ENCODE peak calls at places on chromosomes 2 and 18, in five cellular contexts. L is IMR-90, B is gastrocnemius medialis, T is adrenal gland, R is GM12891. Y is an unnamed sample.

GRCh38 chr18:74718312-74718711 is 120.6 kb downstream of the ZNF407 start:
- DNase-seq in L (no peak), B (no peak), T (no peak), R (no peak), Y (no peak)

GRCh38 chr18:22563098-22563707 is 145.5 kb upstream of the CTAGE1 start:
- DNase-seq in L (peak), B (no peak), T (peak), R (peak), Y (no peak)

GRCh38 chr2:72147303-72147970 is at the start of gene CYP26B1:
- DNase-seq in L (no peak), B (peak), T (no peak), R (no peak), Y (peak)

GRCh38 chr2:23905155-23905554 is 21.8 kb downstream of the ATAD2B start:
- DNase-seq in L (peak), B (no peak), T (no peak), R (no peak), Y (no peak)

GRCh38 chr2:150698016-150698661 is 210.7 kb upstream of the RND3 start:
- DNase-seq in L (peak), B (no peak), T (no peak), R (no peak), Y (no peak)

GRCh38 chr2:152762202-152762601 is 43.8 kb downstream of the ARL6IP6 start:
- DNase-seq in L (peak), B (no peak), T (no peak), R (no peak), Y (no peak)

GRCh38 chr2:219775506-219775905 is 148.1 kb downstream of the SLC4A3 start:
- DNase-seq in L (no peak), B (no peak), T (no peak), R (no peak), Y (no peak)

GRCh38 chr18:57410749-57411148 is 24.4 kb upstream of the ONECUT2 start:
- DNase-seq in L (no peak), B (no peak), T (no peak), R (no peak), Y (no peak)

GRCh38 chr18:65754121-65754520 is 3.3 kb downstream of the CDH7 start:
- DNase-seq in L (no peak), B (no peak), T (no peak), R (no peak), Y (no peak)

GRCh38 chr2:9122367-9122766 is 84.2 kb upstream of the ASAP2 start:
- DNase-seq in L (no peak), B (no peak), T (no peak), R (no peak), Y (no peak)

GRCh38 chr18:75114231-75114630 is 94.7 kb downstream of the PTGR3 start:
- DNase-seq in L (no peak), B (no peak), T (no peak), R (no peak), Y (no peak)

GRCh38 chr2:76953733-76954347 is 568.3 kb downstream of the LRRTM4 start:
- DNase-seq in L (peak), B (no peak), T (peak), R (no peak), Y (peak)

GRCh38 chr2:109499549-109499948 is 114.2 kb downstream of the SEPTIN10 start:
- DNase-seq in L (no peak), B (no peak), T (no peak), R (no peak), Y (no peak)

GRCh38 chr2:34317797-34318196 is 718.7 kb upstream of the FAM98A start:
- DNase-seq in L (no peak), B (no peak), T (no peak), R (no peak), Y (no peak)

GRCh38 chr18:3305933-3306332 is 44.0 kb downstream of the MYL12B start:
- DNase-seq in L (peak), B (no peak), T (peak), R (no peak), Y (no peak)

GRCh38 chr2:73238149-73238548 is 4.0 kb downstream of the CCT7 start:
- DNase-seq in L (no peak), B (no peak), T (no peak), R (no peak), Y (no peak)

GRCh38 chr2:120287183-120288015 is 34.7 kb downstream of the RALB start:
- DNase-seq in L (peak), B (no peak), T (peak), R (peak), Y (no peak)

GRCh38 chr2:68880213-68880612 is 9.0 kb upstream of the BMP10 start:
- DNase-seq in L (no peak), B (no peak), T (no peak), R (no peak), Y (no peak)

GRCh38 chr2:68879296-68879695 is 8.1 kb upstream of the BMP10 start:
- DNase-seq in L (peak), B (no peak), T (no peak), R (no peak), Y (no peak)

GRCh38 chr2:68877079-68877772 is 6.0 kb upstream of the BMP10 start:
- DNase-seq in L (no peak), B (no peak), T (no peak), R (no peak), Y (no peak)

GRCh38 chr2:68878753-68879152 is 7.6 kb upstream of the BMP10 start:
- DNase-seq in L (peak), B (no peak), T (no peak), R (no peak), Y (no peak)

DNA sequence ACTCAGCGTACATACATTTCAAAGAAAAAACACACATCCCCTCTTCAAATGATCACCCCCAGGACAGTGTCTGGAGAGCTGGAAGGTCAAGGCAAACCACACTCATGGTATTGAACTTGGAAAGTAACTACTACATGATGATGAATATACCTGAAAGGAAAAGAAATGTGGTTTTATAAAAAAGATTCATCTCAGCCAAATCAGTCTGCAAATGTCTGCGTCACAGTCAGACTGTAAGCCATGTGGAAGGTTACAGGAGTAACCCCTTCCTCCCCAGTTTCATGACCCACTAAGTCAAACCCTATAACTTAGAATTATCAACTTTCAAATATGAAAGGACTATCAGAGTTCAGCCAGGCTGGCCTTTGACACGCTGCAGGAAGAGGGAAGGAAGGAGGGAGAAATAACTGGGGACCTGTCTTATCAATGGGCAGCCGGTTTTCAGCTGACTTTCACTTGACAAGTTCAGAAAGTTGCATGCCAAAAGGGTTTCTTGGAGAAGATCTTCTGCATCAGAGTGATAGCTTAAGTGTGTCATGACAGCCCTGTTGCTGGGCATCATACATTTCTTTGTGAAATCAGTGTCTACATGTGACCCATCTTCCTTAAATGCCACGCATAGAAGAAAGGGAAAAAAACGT is 7.0 kb upstream of the BMP10 start:
- DNase-seq in L (no peak), B (no peak), T (no peak), R (no peak), Y (no peak)
- TF ChIP-seq POLR2A in L (no peak), B (no peak), T (no peak), R (no peak), Y (no peak)

DNA sequence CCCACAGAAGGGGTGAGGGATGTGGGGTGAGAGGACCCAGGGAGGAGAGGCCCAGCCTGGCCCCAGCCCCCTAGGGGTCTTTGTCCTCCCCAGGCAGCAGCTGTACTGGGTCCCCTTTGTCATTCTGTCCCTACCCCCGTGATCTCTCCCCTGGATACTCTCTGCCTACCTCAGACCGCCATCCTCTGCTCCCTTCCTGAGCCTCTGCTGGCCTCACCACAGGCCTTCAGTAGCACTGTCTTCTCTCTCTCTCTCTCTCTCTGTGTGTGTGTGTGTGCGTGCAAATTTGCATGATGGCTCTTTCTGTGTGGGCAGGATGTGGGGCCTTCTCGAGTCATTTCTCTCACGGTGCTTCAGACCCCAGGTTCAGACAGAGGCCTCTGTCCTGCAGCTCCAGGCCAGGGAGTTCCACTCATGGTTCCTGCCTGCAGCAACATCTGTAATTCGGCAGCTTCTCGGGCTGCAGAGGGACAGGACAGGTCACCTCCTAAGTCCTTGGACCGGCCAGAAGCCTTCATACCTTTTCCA is 1.4 kb downstream of the PSD4 start:
- DNase-seq in L (no peak), B (no peak), T (peak), R (peak), Y (peak)
- TF ChIP-seq POLR2A in L (no peak), B (no peak), T (no peak), R (peak), Y (no peak)

GRCh38 chr18:11884396-11885030 is 23.6 kb downstream of the MPPE1 start:
- DNase-seq in L (no peak), B (no peak), T (no peak), R (no peak), Y (no peak)

GRCh38 chr18:11883153-11883552 is 25.0 kb downstream of the MPPE1 start:
- DNase-seq in L (peak), B (no peak), T (no peak), R (peak), Y (no peak)

GRCh38 chr18:11885278-11885991 is 22.7 kb downstream of the MPPE1 start:
- DNase-seq in L (no peak), B (no peak), T (peak), R (peak), Y (no peak)

GRCh38 chr18:11877497-11877896 is 26.3 kb downstream of the CHMP1B start:
- DNase-seq in L (no peak), B (no peak), T (no peak), R (no peak), Y (no peak)

GRCh38 chr18:11880586-11881304 is 27.4 kb downstream of the MPPE1 start:
- DNase-seq in L (no peak), B (no peak), T (no peak), R (no peak), Y (no peak)
- TF ChIP-seq POLR2A in L (no peak), B (no peak), T (no peak), R (no peak), Y (no peak)

DNA sequence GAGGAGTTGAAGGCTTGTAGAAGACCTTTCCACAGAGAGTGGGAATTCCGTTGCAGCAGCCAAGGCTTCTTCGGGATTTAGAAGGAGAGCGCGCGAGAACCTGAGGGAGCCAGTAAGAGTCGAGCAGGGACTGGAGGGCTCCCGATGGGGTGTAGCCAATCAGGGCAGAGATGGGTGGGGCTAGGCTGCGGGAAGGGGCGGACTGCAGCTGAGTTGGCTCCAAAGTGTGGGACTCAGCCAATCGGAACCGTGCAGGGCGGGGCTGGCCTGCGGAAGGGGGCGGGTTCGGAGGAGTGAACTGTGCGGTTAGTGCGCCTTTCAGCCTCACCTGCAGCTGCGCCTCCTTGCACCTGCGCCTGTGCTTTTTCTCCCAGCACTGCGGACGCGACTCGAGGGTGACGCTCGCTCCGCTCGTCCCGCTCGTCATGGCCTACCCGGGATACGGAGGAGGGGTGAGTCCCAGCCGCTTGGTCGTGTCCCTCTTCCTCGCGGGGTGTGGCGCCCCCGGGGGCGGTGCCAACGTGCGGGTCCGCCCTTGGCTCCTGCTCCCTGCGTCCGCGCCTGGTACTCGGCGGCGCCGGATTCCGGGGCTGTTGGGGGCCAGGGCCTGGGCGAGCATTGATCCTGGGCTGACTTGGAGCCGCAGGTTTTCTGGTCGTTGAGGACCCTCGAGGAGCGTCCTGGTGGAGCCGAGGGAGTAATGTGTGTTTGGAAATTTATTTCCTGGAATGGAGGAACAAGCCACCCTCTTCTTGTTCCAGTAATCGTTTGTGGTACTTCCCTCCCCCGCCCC is at the start of gene GCA:
- DNase-seq in L (peak), B (peak), T (peak), R (peak), Y (peak)
- TF ChIP-seq POLR2A in L (no peak), B (peak), T (no peak), R (peak), Y (no peak)

GRCh38 chr2:161237397-161238263 is 70.6 kb upstream of the PSMD14 start:
- DNase-seq in L (peak), B (peak), T (peak), R (no peak), Y (peak)
- TF ChIP-seq POLR2A in L (no peak), B (no peak), T (no peak), R (no peak), Y (no peak)

GRCh38 chr2:205704101-205704741 is 21.9 kb downstream of the NRP2 start:
- DNase-seq in L (peak), B (no peak), T (peak), R (no peak), Y (no peak)

GRCh38 chr2:205705511-205706397 is 23.5 kb downstream of the NRP2 start:
- DNase-seq in L (no peak), B (no peak), T (no peak), R (no peak), Y (no peak)

GRCh38 chr2:205709319-205709718 is 27.0 kb downstream of the NRP2 start:
- DNase-seq in L (no peak), B (no peak), T (no peak), R (no peak), Y (no peak)

GRCh38 chr2:205708231-205708631 is 25.9 kb downstream of the NRP2 start:
- DNase-seq in L (peak), B (no peak), T (peak), R (no peak), Y (no peak)

GRCh38 chr2:205706769-205707375 is 24.6 kb downstream of the NRP2 start:
- DNase-seq in L (peak), B (peak), T (peak), R (no peak), Y (peak)
- TF ChIP-seq POLR2A in L (peak), B (no peak), T (no peak), R (peak), Y (no peak)

DNA sequence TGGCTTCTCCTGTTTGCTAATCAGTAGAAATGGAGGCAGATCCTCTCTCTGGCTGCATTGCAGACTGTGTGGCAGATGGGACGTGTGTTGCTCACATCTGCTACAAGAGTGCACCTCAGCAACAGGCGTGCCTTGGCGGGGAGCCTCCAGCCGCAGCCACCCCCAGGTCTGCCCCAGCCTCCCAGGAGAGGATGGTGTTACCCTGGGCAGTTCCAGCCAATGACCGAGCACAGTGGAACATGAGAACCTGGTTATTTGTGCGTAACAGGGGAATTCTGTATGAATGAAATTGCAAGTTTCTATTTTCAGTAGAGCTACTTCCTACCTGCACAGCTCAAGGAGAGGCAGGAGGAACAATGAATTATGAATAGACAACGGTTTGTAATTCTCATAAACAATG is 130.6 kb upstream of the CBLN2 start:
- DNase-seq in L (no peak), B (no peak), T (no peak), R (no peak), Y (no peak)
- TF ChIP-seq POLR2A in L (no peak), B (no peak), T (no peak), R (no peak), Y (no peak)

GRCh38 chr2:217897816-217898806 is 104.7 kb downstream of the TNS1 start:
- DNase-seq in L (no peak), B (peak), T (peak), R (no peak), Y (no peak)

GRCh38 chr2:217901400-217901799 is 101.4 kb downstream of the TNS1 start:
- DNase-seq in L (no peak), B (no peak), T (no peak), R (no peak), Y (no peak)

GRCh38 chr2:217900010-217900779 is 102.6 kb downstream of the TNS1 start:
- DNase-seq in L (no peak), B (peak), T (no peak), R (no peak), Y (no peak)

GRCh38 chr2:217900780-217901360 is 101.9 kb downstream of the TNS1 start:
- DNase-seq in L (no peak), B (no peak), T (no peak), R (no peak), Y (no peak)

DNA sequence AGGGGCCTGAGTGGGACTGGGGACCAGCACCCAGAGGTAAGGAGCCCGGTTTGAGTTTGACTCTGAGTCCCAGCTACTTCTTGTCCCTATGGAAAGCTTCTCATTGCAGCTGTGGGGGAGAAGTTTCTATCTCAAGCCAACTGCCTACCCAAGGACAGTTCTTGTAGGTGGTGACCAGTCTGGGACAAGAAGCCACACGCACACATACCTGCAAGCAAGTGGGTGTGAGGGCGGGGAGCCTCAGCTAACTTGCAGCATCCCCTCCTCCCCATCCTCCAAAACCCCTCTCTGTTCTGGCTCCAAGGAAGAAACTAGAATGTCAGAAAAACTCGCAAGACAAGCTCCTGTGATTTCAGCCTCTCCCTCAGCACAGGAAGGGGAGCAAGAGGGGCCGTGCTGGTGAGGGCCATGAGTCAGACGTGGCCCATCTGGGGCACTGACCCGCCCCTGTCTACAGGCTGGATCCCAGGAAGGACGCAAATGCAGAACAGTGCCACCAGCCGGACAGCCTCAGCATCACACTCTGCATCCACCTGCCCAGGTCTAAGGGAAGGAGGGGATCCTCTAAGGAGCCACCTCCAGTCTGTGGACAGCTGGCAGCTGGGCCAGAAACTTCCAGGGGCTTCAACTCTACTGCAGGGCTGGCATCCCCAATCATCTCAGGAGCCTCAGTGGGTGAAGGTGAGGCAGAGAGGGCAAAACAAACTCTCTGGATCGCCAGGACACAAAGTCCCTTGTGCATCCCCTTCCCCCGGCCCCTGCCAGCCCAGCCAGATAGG is 103.4 kb downstream of the TNS1 start:
- DNase-seq in L (peak), B (peak), T (peak), R (peak), Y (peak)
- TF ChIP-seq POLR2A in L (peak), B (no peak), T (no peak), R (no peak), Y (no peak)

Y was measured in lower leg skin.